ENCODE peak calls at places on chromosome 5, in seven cellular contexts. Z is GM23248; K is CD8-positive, alpha-beta T cell; Q is HepG2; T is skeletal muscle cell; F is psoas muscle; H is CD4-positive, CD25-positive, alpha-beta regulatory T cell. B is an unnamed sample.

GRCh38 chr5:55904152-55904551 is 53.0 kb downstream of the IL31RA start:
- DNase-seq in Z (peak), K (no peak), Q (no peak), T (no peak), F (peak), H (no peak), B (no peak)

GRCh38 chr5:68846828-68847227 is 247.0 kb upstream of the SLC30A5 start:
- DNase-seq in Z (no peak), K (no peak), Q (no peak), T (no peak), F (no peak), H (no peak), B (no peak)

GRCh38 chr5:173753307-173754168 is 134.6 kb upstream of the CPEB4 start:
- DNase-seq in Z (no peak), K (no peak), Q (peak), T (peak), F (peak), H (no peak), B (no peak)

GRCh38 chr5:167573274-167574127 is 717.9 kb upstream of the WWC1 start:
- DNase-seq in Z (peak), K (no peak), Q (no peak), T (peak), F (no peak), H (no peak), B (no peak)

GRCh38 chr5:122972877-122973276 is 63.6 kb downstream of the PPIC start:
- DNase-seq in Z (peak), K (no peak), Q (no peak), T (peak), F (no peak), H (no peak), B (no peak)

GRCh38 chr5:57327934-57328333 is 154.1 kb downstream of the GPBP1 start:
- DNase-seq in Z (peak), K (no peak), Q (peak), T (no peak), F (no peak), H (no peak), B (no peak)

GRCh38 chr5:77437194-77437593 is 54.9 kb downstream of the WDR41 start:
- DNase-seq in Z (no peak), K (no peak), Q (peak), T (no peak), F (no peak), H (peak), B (no peak)

GRCh38 chr5:37146896-37147295 is 102.3 kb downstream of the CPLANE1 start:
- DNase-seq in Z (no peak), K (no peak), Q (no peak), T (no peak), F (no peak), H (no peak), B (no peak)

GRCh38 chr5:133875179-133875578 is 93.2 kb downstream of the C5orf15 start:
- DNase-seq in Z (no peak), K (no peak), Q (no peak), T (no peak), F (no peak), H (no peak), B (no peak)

GRCh38 chr5:179549973-179550510 is 312 bp upstream of the RUFY1 start:
- DNase-seq in Z (peak), K (no peak), Q (peak), T (no peak), F (no peak), H (no peak), B (peak)

GRCh38 chr5:41156739-41157138 is 56.6 kb downstream of the C6 start:
- DNase-seq in Z (peak), K (no peak), Q (no peak), T (peak), F (no peak), H (no peak), B (no peak)

GRCh38 chr5:92838253-92838652 is 742.8 kb downstream of the NR2F1-AS1 start:
- DNase-seq in Z (no peak), K (no peak), Q (peak), T (no peak), F (no peak), H (no peak), B (no peak)

GRCh38 chr5:175895701-175896102 is 24.3 kb downstream of the CPLX2 start:
- DNase-seq in Z (no peak), K (peak), Q (no peak), T (no peak), F (no peak), H (peak), B (no peak)

GRCh38 chr5:8641796-8642505 is 773.0 kb downstream of the MTRR start:
- DNase-seq in Z (no peak), K (no peak), Q (no peak), T (no peak), F (no peak), H (no peak), B (no peak)

GRCh38 chr5:144187699-144188294 is 17.1 kb downstream of the KCTD16 start:
- DNase-seq in Z (peak), K (peak), Q (peak), T (peak), F (peak), H (peak), B (peak)

GRCh38 chr5:138051441-138052296 is 18.8 kb upstream of the FAM13B start:
- DNase-seq in Z (no peak), K (no peak), Q (no peak), T (no peak), F (no peak), H (no peak), B (no peak)

GRCh38 chr5:58182287-58182841 is 277.5 kb downstream of the PLK2 start:
- DNase-seq in Z (no peak), K (no peak), Q (no peak), T (no peak), F (no peak), H (no peak), B (no peak)

GRCh38 chr5:181203842-181204560 is 995 bp downstream of the TRIM7 start:
- DNase-seq in Z (peak), K (no peak), Q (no peak), T (no peak), F (no peak), H (peak), B (peak)
- H3K4me3 ChIP-seq in Z (peak), K (peak), Q (peak), T (peak), F (peak), H (no peak), B (peak)

GRCh38 chr5:91074615-91075014 is 308.5 kb downstream of the ARRDC3 start:
- DNase-seq in Z (peak), K (no peak), Q (peak), T (peak), F (no peak), H (no peak), B (no peak)
- H3K4me3 ChIP-seq in Z (no peak), K (no peak), Q (no peak), T (no peak), F (no peak), H (no peak), B (no peak)

GRCh38 chr5:150670961-150671337 is 9.9 kb downstream of the MYOZ3 start:
- DNase-seq in Z (no peak), K (no peak), Q (no peak), T (no peak), F (no peak), H (no peak), B (no peak)
- H3K4me3 ChIP-seq in Z (no peak), K (no peak), Q (no peak), T (no peak), F (no peak), H (no peak), B (no peak)

GRCh38 chr5:51388488-51389325 is 5.5 kb downstream of the ISL1 start:
- DNase-seq in Z (no peak), K (no peak), Q (no peak), T (no peak), F (no peak), H (no peak), B (no peak)

GRCh38 chr5:51387854-51388320 is 4.6 kb downstream of the ISL1 start:
- DNase-seq in Z (no peak), K (no peak), Q (no peak), T (no peak), F (no peak), H (no peak), B (no peak)

GRCh38 chr5:51389582-51390463 is 6.6 kb downstream of the ISL1 start:
- DNase-seq in Z (peak), K (no peak), Q (no peak), T (no peak), F (no peak), H (no peak), B (no peak)

GRCh38 chr5:51391175-51391574 is 7.9 kb downstream of the ISL1 start:
- DNase-seq in Z (no peak), K (no peak), Q (no peak), T (no peak), F (no peak), H (no peak), B (no peak)

GRCh38 chr5:51389326-51389581 is 6.0 kb downstream of the ISL1 start:
- DNase-seq in Z (no peak), K (no peak), Q (no peak), T (no peak), F (no peak), H (no peak), B (no peak)
- H3K4me3 ChIP-seq in Z (no peak), K (no peak), Q (no peak), T (no peak), F (peak), H (no peak), B (no peak)

GRCh38 chr5:176994460-176995121 is 12.0 kb downstream of the UIMC1 start:
- DNase-seq in Z (no peak), K (no peak), Q (peak), T (no peak), F (peak), H (no peak), B (no peak)
- H3K4me3 ChIP-seq in Z (no peak), K (no peak), Q (no peak), T (no peak), F (no peak), H (no peak), B (no peak)

GRCh38 chr5:150189728-150190502 is at the start of gene SLC6A7:
- DNase-seq in Z (peak), K (no peak), Q (no peak), T (no peak), F (no peak), H (no peak), B (peak)
- H3K4me3 ChIP-seq in Z (no peak), K (no peak), Q (no peak), T (no peak), F (peak), H (no peak), B (no peak)

GRCh38 chr5:1312993-1313833 is 18.3 kb upstream of the TERT start:
- DNase-seq in Z (no peak), K (peak), Q (no peak), T (no peak), F (no peak), H (peak), B (peak)
- H3K4me3 ChIP-seq in Z (no peak), K (peak), Q (no peak), T (no peak), F (no peak), H (peak), B (no peak)